ENCODE peak calls at places on chromosomes 6 and 20, in eight cellular contexts. One of them, this sample, is unnamed.

GRCh38 chr6:36927114-36927513 is 27.4 kb upstream of the PI16 start:
- DNase-seq in effector CD8-positive, alpha-beta T cell: no peak
- DNase-seq in SJSA1: no peak
- DNase-seq in stimulated activated CD8-positive, alpha-beta memory T cell treated with anti-CD3 and anti-CD28 coated beads, Interleukin-7, amount 100 ng/mL, for 4 hours: no peak
- DNase-seq in NCI-H1417: no peak
- DNase-seq in A172: no peak
- DNase-seq in activated T-helper 1 cell treated with anti-CD3 and anti-CD28 coated beads, Interleukin-2, amount 50 U/mL, for 16 hours: no peak
- DNase-seq in EH: no peak
- DNase-seq in this sample: no peak

GRCh38 chr20:347640-348484 is 951 bp downstream of the NRSN2 start:
- DNase-seq in effector CD8-positive, alpha-beta T cell: peak; percentile 60
- DNase-seq in SJSA1: peak; percentile 89
- DNase-seq in stimulated activated CD8-positive, alpha-beta memory T cell treated with anti-CD3 and anti-CD28 coated beads, Interleukin-7, amount 100 ng/mL, for 4 hours: no peak
- DNase-seq in NCI-H1417: peak; percentile 98
- DNase-seq in A172: peak; percentile 93
- DNase-seq in activated T-helper 1 cell treated with anti-CD3 and anti-CD28 coated beads, Interleukin-2, amount 50 U/mL, for 16 hours: no peak
- DNase-seq in EH: peak; percentile 96
- DNase-seq in this sample: peak; percentile 98

GRCh38 chr6:56245903-56246351 is 1.5 kb downstream of the COL21A1 start:
- DNase-seq in effector CD8-positive, alpha-beta T cell: no peak
- DNase-seq in SJSA1: no peak
- DNase-seq in stimulated activated CD8-positive, alpha-beta memory T cell treated with anti-CD3 and anti-CD28 coated beads, Interleukin-7, amount 100 ng/mL, for 4 hours: no peak
- DNase-seq in NCI-H1417: no peak
- DNase-seq in A172: no peak
- DNase-seq in activated T-helper 1 cell treated with anti-CD3 and anti-CD28 coated beads, Interleukin-2, amount 50 U/mL, for 16 hours: no peak
- DNase-seq in EH: no peak
- DNase-seq in this sample: no peak

GRCh38 chr6:132369526-132369925 is 31.7 kb downstream of the MOXD1 start:
- DNase-seq in effector CD8-positive, alpha-beta T cell: no peak
- DNase-seq in SJSA1: peak; percentile 27
- DNase-seq in stimulated activated CD8-positive, alpha-beta memory T cell treated with anti-CD3 and anti-CD28 coated beads, Interleukin-7, amount 100 ng/mL, for 4 hours: no peak
- DNase-seq in NCI-H1417: no peak
- DNase-seq in A172: peak; percentile 76
- DNase-seq in activated T-helper 1 cell treated with anti-CD3 and anti-CD28 coated beads, Interleukin-2, amount 50 U/mL, for 16 hours: no peak
- DNase-seq in EH: peak; percentile 87
- DNase-seq in this sample: no peak

GRCh38 chr6:16819752-16820151 is 58.5 kb upstream of the ATXN1 start:
- DNase-seq in effector CD8-positive, alpha-beta T cell: no peak
- DNase-seq in SJSA1: no peak
- DNase-seq in stimulated activated CD8-positive, alpha-beta memory T cell treated with anti-CD3 and anti-CD28 coated beads, Interleukin-7, amount 100 ng/mL, for 4 hours: no peak
- DNase-seq in NCI-H1417: no peak
- DNase-seq in A172: no peak
- DNase-seq in activated T-helper 1 cell treated with anti-CD3 and anti-CD28 coated beads, Interleukin-2, amount 50 U/mL, for 16 hours: no peak
- DNase-seq in EH: peak; percentile 41
- DNase-seq in this sample: no peak

GRCh38 chr6:37698264-37699137 is 818 bp upstream of the MDGA1 start:
- DNase-seq in effector CD8-positive, alpha-beta T cell: peak; percentile 30
- DNase-seq in SJSA1: peak; percentile 63
- DNase-seq in stimulated activated CD8-positive, alpha-beta memory T cell treated with anti-CD3 and anti-CD28 coated beads, Interleukin-7, amount 100 ng/mL, for 4 hours: no peak
- DNase-seq in NCI-H1417: peak; percentile 80
- DNase-seq in A172: no peak
- DNase-seq in activated T-helper 1 cell treated with anti-CD3 and anti-CD28 coated beads, Interleukin-2, amount 50 U/mL, for 16 hours: peak; percentile 22
- DNase-seq in EH: peak; percentile 71
- DNase-seq in this sample: peak; percentile 68

GRCh38 chr6:38501931-38502330 is 137.8 kb downstream of the BTBD9 start:
- DNase-seq in effector CD8-positive, alpha-beta T cell: no peak
- DNase-seq in SJSA1: no peak
- DNase-seq in stimulated activated CD8-positive, alpha-beta memory T cell treated with anti-CD3 and anti-CD28 coated beads, Interleukin-7, amount 100 ng/mL, for 4 hours: no peak
- DNase-seq in NCI-H1417: peak; percentile 64
- DNase-seq in A172: no peak
- DNase-seq in activated T-helper 1 cell treated with anti-CD3 and anti-CD28 coated beads, Interleukin-2, amount 50 U/mL, for 16 hours: no peak
- DNase-seq in EH: no peak
- DNase-seq in this sample: peak; percentile 95

GRCh38 chr6:106892186-106892585 is 82.3 kb downstream of the CD24 start:
- DNase-seq in effector CD8-positive, alpha-beta T cell: no peak
- DNase-seq in SJSA1: no peak
- DNase-seq in stimulated activated CD8-positive, alpha-beta memory T cell treated with anti-CD3 and anti-CD28 coated beads, Interleukin-7, amount 100 ng/mL, for 4 hours: no peak
- DNase-seq in NCI-H1417: no peak
- DNase-seq in A172: no peak
- DNase-seq in activated T-helper 1 cell treated with anti-CD3 and anti-CD28 coated beads, Interleukin-2, amount 50 U/mL, for 16 hours: no peak
- DNase-seq in EH: no peak
- DNase-seq in this sample: no peak

GRCh38 chr6:12009180-12009748 is 2.8 kb upstream of the HIVEP1 start:
- DNase-seq in effector CD8-positive, alpha-beta T cell: no peak
- DNase-seq in SJSA1: peak; percentile 54
- DNase-seq in stimulated activated CD8-positive, alpha-beta memory T cell treated with anti-CD3 and anti-CD28 coated beads, Interleukin-7, amount 100 ng/mL, for 4 hours: no peak
- DNase-seq in NCI-H1417: no peak
- DNase-seq in A172: no peak
- DNase-seq in activated T-helper 1 cell treated with anti-CD3 and anti-CD28 coated beads, Interleukin-2, amount 50 U/mL, for 16 hours: no peak
- DNase-seq in EH: no peak
- DNase-seq in this sample: no peak

GRCh38 chr6:108689279-108690161 is 128.8 kb downstream of the FOXO3 start:
- DNase-seq in effector CD8-positive, alpha-beta T cell: no peak
- DNase-seq in SJSA1: no peak
- DNase-seq in stimulated activated CD8-positive, alpha-beta memory T cell treated with anti-CD3 and anti-CD28 coated beads, Interleukin-7, amount 100 ng/mL, for 4 hours: no peak
- DNase-seq in NCI-H1417: no peak
- DNase-seq in A172: peak; percentile 94
- DNase-seq in activated T-helper 1 cell treated with anti-CD3 and anti-CD28 coated beads, Interleukin-2, amount 50 U/mL, for 16 hours: no peak
- DNase-seq in EH: peak; percentile 69
- DNase-seq in this sample: no peak

GRCh38 chr6:31729979-31730630 is 1.0 kb upstream of the DDAH2 start:
- DNase-seq in effector CD8-positive, alpha-beta T cell: peak; percentile 67
- DNase-seq in SJSA1: peak; percentile 94
- DNase-seq in stimulated activated CD8-positive, alpha-beta memory T cell treated with anti-CD3 and anti-CD28 coated beads, Interleukin-7, amount 100 ng/mL, for 4 hours: peak; percentile 39
- DNase-seq in NCI-H1417: peak; percentile 62
- DNase-seq in A172: peak; percentile 87
- DNase-seq in activated T-helper 1 cell treated with anti-CD3 and anti-CD28 coated beads, Interleukin-2, amount 50 U/mL, for 16 hours: no peak
- DNase-seq in EH: peak; percentile 90
- DNase-seq in this sample: peak; percentile 35

GRCh38 chr6:151993364-151993763 is 185.9 kb downstream of the ESR1 start:
- DNase-seq in effector CD8-positive, alpha-beta T cell: no peak
- DNase-seq in SJSA1: no peak
- DNase-seq in stimulated activated CD8-positive, alpha-beta memory T cell treated with anti-CD3 and anti-CD28 coated beads, Interleukin-7, amount 100 ng/mL, for 4 hours: no peak
- DNase-seq in NCI-H1417: no peak
- DNase-seq in A172: no peak
- DNase-seq in activated T-helper 1 cell treated with anti-CD3 and anti-CD28 coated beads, Interleukin-2, amount 50 U/mL, for 16 hours: no peak
- DNase-seq in EH: no peak
- DNase-seq in this sample: no peak

GRCh38 chr6:159715168-159715567 is 12.1 kb upstream of the WTAP start:
- DNase-seq in effector CD8-positive, alpha-beta T cell: no peak
- DNase-seq in SJSA1: no peak
- DNase-seq in stimulated activated CD8-positive, alpha-beta memory T cell treated with anti-CD3 and anti-CD28 coated beads, Interleukin-7, amount 100 ng/mL, for 4 hours: no peak
- DNase-seq in NCI-H1417: no peak
- DNase-seq in A172: no peak
- DNase-seq in activated T-helper 1 cell treated with anti-CD3 and anti-CD28 coated beads, Interleukin-2, amount 50 U/mL, for 16 hours: no peak
- DNase-seq in EH: no peak
- DNase-seq in this sample: no peak

GRCh38 chr6:36039113-36039512 is 11.5 kb downstream of the MAPK14 start:
- DNase-seq in effector CD8-positive, alpha-beta T cell: no peak
- DNase-seq in SJSA1: no peak
- DNase-seq in stimulated activated CD8-positive, alpha-beta memory T cell treated with anti-CD3 and anti-CD28 coated beads, Interleukin-7, amount 100 ng/mL, for 4 hours: no peak
- DNase-seq in NCI-H1417: no peak
- DNase-seq in A172: no peak
- DNase-seq in activated T-helper 1 cell treated with anti-CD3 and anti-CD28 coated beads, Interleukin-2, amount 50 U/mL, for 16 hours: no peak
- DNase-seq in EH: no peak
- DNase-seq in this sample: no peak

GRCh38 chr6:163147988-163148387 is 266.5 kb upstream of the QKI start:
- DNase-seq in effector CD8-positive, alpha-beta T cell: no peak
- DNase-seq in SJSA1: no peak
- DNase-seq in stimulated activated CD8-positive, alpha-beta memory T cell treated with anti-CD3 and anti-CD28 coated beads, Interleukin-7, amount 100 ng/mL, for 4 hours: no peak
- DNase-seq in NCI-H1417: no peak
- DNase-seq in A172: no peak
- DNase-seq in activated T-helper 1 cell treated with anti-CD3 and anti-CD28 coated beads, Interleukin-2, amount 50 U/mL, for 16 hours: no peak
- DNase-seq in EH: no peak
- DNase-seq in this sample: peak; percentile 3

GRCh38 chr6:147390909-147391536 is 117.5 kb upstream of the SAMD5 start:
- DNase-seq in effector CD8-positive, alpha-beta T cell: no peak
- DNase-seq in SJSA1: no peak
- DNase-seq in stimulated activated CD8-positive, alpha-beta memory T cell treated with anti-CD3 and anti-CD28 coated beads, Interleukin-7, amount 100 ng/mL, for 4 hours: no peak
- DNase-seq in NCI-H1417: no peak
- DNase-seq in A172: no peak
- DNase-seq in activated T-helper 1 cell treated with anti-CD3 and anti-CD28 coated beads, Interleukin-2, amount 50 U/mL, for 16 hours: no peak
- DNase-seq in EH: peak; percentile 47
- DNase-seq in this sample: peak; percentile 51

GRCh38 chr20:13809855-13810254 is 25.0 kb downstream of the NDUFAF5 start:
- DNase-seq in effector CD8-positive, alpha-beta T cell: no peak
- DNase-seq in SJSA1: no peak
- DNase-seq in stimulated activated CD8-positive, alpha-beta memory T cell treated with anti-CD3 and anti-CD28 coated beads, Interleukin-7, amount 100 ng/mL, for 4 hours: no peak
- DNase-seq in NCI-H1417: peak; percentile 79
- DNase-seq in A172: no peak
- DNase-seq in activated T-helper 1 cell treated with anti-CD3 and anti-CD28 coated beads, Interleukin-2, amount 50 U/mL, for 16 hours: no peak
- DNase-seq in EH: no peak
- DNase-seq in this sample: no peak

GRCh38 chr6:30726506-30727413 is 6.6 kb downstream of the TUBB start:
- DNase-seq in effector CD8-positive, alpha-beta T cell: no peak
- DNase-seq in SJSA1: no peak
- DNase-seq in stimulated activated CD8-positive, alpha-beta memory T cell treated with anti-CD3 and anti-CD28 coated beads, Interleukin-7, amount 100 ng/mL, for 4 hours: no peak
- DNase-seq in NCI-H1417: no peak
- DNase-seq in A172: peak; percentile 56
- DNase-seq in activated T-helper 1 cell treated with anti-CD3 and anti-CD28 coated beads, Interleukin-2, amount 50 U/mL, for 16 hours: no peak
- DNase-seq in EH: peak; percentile 58
- DNase-seq in this sample: peak; percentile 30

GRCh38 chr6:70210462-70210861 is 92.4 kb downstream of the COL9A1 start:
- DNase-seq in effector CD8-positive, alpha-beta T cell: no peak
- DNase-seq in SJSA1: no peak
- DNase-seq in stimulated activated CD8-positive, alpha-beta memory T cell treated with anti-CD3 and anti-CD28 coated beads, Interleukin-7, amount 100 ng/mL, for 4 hours: no peak
- DNase-seq in NCI-H1417: no peak
- DNase-seq in A172: peak; percentile 1
- DNase-seq in activated T-helper 1 cell treated with anti-CD3 and anti-CD28 coated beads, Interleukin-2, amount 50 U/mL, for 16 hours: no peak
- DNase-seq in EH: peak; percentile 4
- DNase-seq in this sample: peak; percentile 12

GRCh38 chr20:19975436-19975799 is 41.7 kb upstream of the NAA20 start:
- DNase-seq in effector CD8-positive, alpha-beta T cell: no peak
- DNase-seq in SJSA1: no peak
- DNase-seq in stimulated activated CD8-positive, alpha-beta memory T cell treated with anti-CD3 and anti-CD28 coated beads, Interleukin-7, amount 100 ng/mL, for 4 hours: no peak
- DNase-seq in NCI-H1417: no peak
- DNase-seq in A172: peak; percentile 50
- DNase-seq in activated T-helper 1 cell treated with anti-CD3 and anti-CD28 coated beads, Interleukin-2, amount 50 U/mL, for 16 hours: no peak
- DNase-seq in EH: peak; percentile 62
- DNase-seq in this sample: no peak

This sample was measured in NCI-H2171 treated with DMSO at 0.1 percent for 48 hours.